ENCODE peak calls at places on chromosome 1, in seven cellular contexts. Z is GDM1, L is globus pallidus, M is NCI-H69, R is NT2/D1, E is glutamatergic neuron, S is NCI-H2029 treated with DMSO at 0.1 percent for 48 hours. J is an unnamed sample.

GRCh38 chr1:229070168-229070567 is 200.7 kb upstream of the RAB4A start:
- DNase-seq in Z (no peak), L (peak), M (peak), R (no peak), E (no peak), S (peak), J (peak)

GRCh38 chr1:200154069-200154767 is 126.7 kb downstream of the NR5A2 start:
- DNase-seq in Z (peak), L (no peak), M (peak), R (no peak), E (no peak), S (no peak), J (no peak)

GRCh38 chr1:228867951-228868730 is 132.9 kb downstream of the RHOU start:
- DNase-seq in Z (no peak), L (no peak), M (peak), R (no peak), E (no peak), S (peak), J (no peak)

GRCh38 chr1:211653907-211654553 is 21.4 kb downstream of the NEK2 start:
- DNase-seq in Z (no peak), L (no peak), M (no peak), R (no peak), E (no peak), S (no peak), J (no peak)

GRCh38 chr1:91529856-91530255 is 29.2 kb downstream of the CDC7 start:
- DNase-seq in Z (peak), L (no peak), M (peak), R (no peak), E (no peak), S (no peak), J (peak)

GRCh38 chr1:100036718-100037664 is 67.2 kb downstream of the SLC35A3 start:
- DNase-seq in Z (no peak), L (peak), M (peak), R (no peak), E (no peak), S (peak), J (no peak)

GRCh38 chr1:76137746-76138145 is 63.2 kb downstream of the ST6GALNAC3 start:
- DNase-seq in Z (no peak), L (no peak), M (no peak), R (no peak), E (no peak), S (no peak), J (no peak)

GRCh38 chr1:191993549-191993948 is 164.7 kb upstream of the RGS18 start:
- DNase-seq in Z (no peak), L (no peak), M (peak), R (no peak), E (no peak), S (no peak), J (peak)

GRCh38 chr1:77282187-77282865 is 507 bp downstream of the AK5 start:
- DNase-seq in Z (no peak), L (peak), M (peak), R (peak), E (peak), S (no peak), J (no peak)

GRCh38 chr1:39668894-39669293 is 3.0 kb downstream of the NT5C1A start:
- DNase-seq in Z (no peak), L (no peak), M (no peak), R (no peak), E (no peak), S (no peak), J (no peak)

GRCh38 chr1:1063945-1064831 is 9.9 kb downstream of the RNF223 start:
- DNase-seq in Z (peak), L (no peak), M (peak), R (no peak), E (peak), S (no peak), J (no peak)

GRCh38 chr1:230581446-230582079 is 60.7 kb upstream of the COG2 start:
- DNase-seq in Z (no peak), L (no peak), M (peak), R (peak), E (peak), S (no peak), J (no peak)

GRCh38 chr1:42926235-42926869 is 32.3 kb downstream of the SLC2A1 start:
- DNase-seq in Z (no peak), L (no peak), M (no peak), R (no peak), E (no peak), S (no peak), J (no peak)

GRCh38 chr1:182752077-182752826 is 37.3 kb upstream of the NPL start:
- DNase-seq in Z (no peak), L (peak), M (no peak), R (no peak), E (peak), S (no peak), J (no peak)

GRCh38 chr1:232422098-232422497 is 207.8 kb downstream of the SIPA1L2 start:
- DNase-seq in Z (no peak), L (no peak), M (no peak), R (no peak), E (no peak), S (no peak), J (peak)

GRCh38 chr1:88883156-88883555 is 8.2 kb downstream of the GTF2B start:
- DNase-seq in Z (no peak), L (no peak), M (no peak), R (no peak), E (no peak), S (no peak), J (no peak)